ENCODE peak calls at places on chromosome 21, in nine cellular contexts. One of them, this sample, is unnamed.

GRCh38 chr21:39938086-39938611 is 70.9 kb downstream of the PCP4 start:
- DNase-seq in IMR-90: no peak
- DNase-seq in lower lobe of right lung: no peak
- DNase-seq in cardiac muscle cell: no peak
- DNase-seq in thoracic aorta: no peak
- DNase-seq in left ventricle myocardium inferior: no peak
- DNase-seq in PC-3: no peak
- DNase-seq in body of pancreas: peak; percentile 62
- DNase-seq in heart left ventricle: no peak
- DNase-seq in this sample: no peak

GRCh38 chr21:28923439-28923975 is 69.2 kb downstream of the LTN1 start:
- DNase-seq in cardiac muscle cell: no peak
- DNase-seq in left ventricle myocardium inferior: no peak
- DNase-seq in heart left ventricle: no peak
- DNase-seq in IMR-90: no peak
- DNase-seq in lower lobe of right lung: no peak
- DNase-seq in body of pancreas: no peak
- DNase-seq in PC-3: no peak
- DNase-seq in thoracic aorta: no peak
- DNase-seq in this sample: no peak

GRCh38 chr21:28632718-28633408 is 359.8 kb downstream of the LTN1 start:
- DNase-seq in cardiac muscle cell: peak; percentile 36
- DNase-seq in PC-3: peak; percentile 70
- DNase-seq in heart left ventricle: no peak
- DNase-seq in left ventricle myocardium inferior: no peak
- DNase-seq in IMR-90: peak; percentile 83
- DNase-seq in lower lobe of right lung: no peak
- DNase-seq in body of pancreas: no peak
- DNase-seq in thoracic aorta: no peak
- DNase-seq in this sample: no peak

GRCh38 chr21:27408826-27409225 is 441.9 kb upstream of the ADAMTS5 start:
- DNase-seq in IMR-90: no peak
- DNase-seq in lower lobe of right lung: no peak
- DNase-seq in thoracic aorta: no peak
- DNase-seq in heart left ventricle: no peak
- DNase-seq in body of pancreas: no peak
- DNase-seq in cardiac muscle cell: no peak
- DNase-seq in PC-3: no peak
- DNase-seq in left ventricle myocardium inferior: no peak
- DNase-seq in this sample: no peak

GRCh38 chr21:29287383-29287782 is 11.3 kb upstream of the BACH1 start:
- DNase-seq in IMR-90: peak; percentile 52
- DNase-seq in left ventricle myocardium inferior: no peak
- DNase-seq in PC-3: no peak
- DNase-seq in thoracic aorta: no peak
- DNase-seq in body of pancreas: no peak
- DNase-seq in cardiac muscle cell: no peak
- DNase-seq in lower lobe of right lung: no peak
- DNase-seq in heart left ventricle: no peak
- DNase-seq in this sample: no peak

GRCh38 chr21:18070392-18070791 is 174.2 kb upstream of the CHODL start:
- DNase-seq in lower lobe of right lung: no peak
- DNase-seq in cardiac muscle cell: no peak
- DNase-seq in heart left ventricle: no peak
- DNase-seq in body of pancreas: no peak
- DNase-seq in PC-3: no peak
- DNase-seq in thoracic aorta: no peak
- DNase-seq in left ventricle myocardium inferior: no peak
- DNase-seq in IMR-90: no peak
- DNase-seq in this sample: no peak

GRCh38 chr21:25039461-25040380 is 567.6 kb downstream of the MRPL39 start:
- DNase-seq in PC-3: peak; percentile 47
- DNase-seq in heart left ventricle: no peak
- DNase-seq in body of pancreas: no peak
- DNase-seq in IMR-90: peak; percentile 5
- DNase-seq in thoracic aorta: no peak
- DNase-seq in cardiac muscle cell: peak; percentile 27
- DNase-seq in lower lobe of right lung: no peak
- DNase-seq in left ventricle myocardium inferior: no peak
- DNase-seq in this sample: no peak

GRCh38 chr21:17699524-17700189 is 87.0 kb upstream of the BTG3 start:
- DNase-seq in PC-3: no peak
- DNase-seq in thoracic aorta: no peak
- DNase-seq in body of pancreas: no peak
- DNase-seq in left ventricle myocardium inferior: no peak
- DNase-seq in lower lobe of right lung: no peak
- DNase-seq in heart left ventricle: no peak
- DNase-seq in IMR-90: no peak
- DNase-seq in cardiac muscle cell: no peak
- DNase-seq in this sample: no peak

GRCh38 chr21:30463713-30464112 is 16.5 kb downstream of the KRTAP19-1 start:
- DNase-seq in cardiac muscle cell: peak; percentile 32
- DNase-seq in body of pancreas: no peak
- DNase-seq in heart left ventricle: no peak
- DNase-seq in PC-3: peak; percentile 53
- DNase-seq in IMR-90: no peak
- DNase-seq in thoracic aorta: no peak
- DNase-seq in lower lobe of right lung: no peak
- DNase-seq in left ventricle myocardium inferior: no peak
- DNase-seq in this sample: no peak

GRCh38 chr21:29182674-29183073 is 52.2 kb downstream of the MAP3K7CL start:
- DNase-seq in body of pancreas: no peak
- DNase-seq in thoracic aorta: no peak
- DNase-seq in PC-3: no peak
- DNase-seq in IMR-90: peak; percentile 36
- DNase-seq in heart left ventricle: no peak
- DNase-seq in cardiac muscle cell: no peak
- DNase-seq in lower lobe of right lung: no peak
- DNase-seq in left ventricle myocardium inferior: no peak
- DNase-seq in this sample: no peak

GRCh38 chr21:16117851-16118592 is 388.2 kb downstream of the USP25 start:
- DNase-seq in heart left ventricle: no peak
- DNase-seq in thoracic aorta: no peak
- DNase-seq in PC-3: peak; percentile 90
- DNase-seq in IMR-90: peak; percentile 88
- DNase-seq in body of pancreas: no peak
- DNase-seq in cardiac muscle cell: no peak
- DNase-seq in left ventricle myocardium inferior: no peak
- DNase-seq in lower lobe of right lung: no peak
- DNase-seq in this sample: no peak

GRCh38 chr21:44018813-44019567 is 6.9 kb downstream of the TRAPPC10 start:
- DNase-seq in lower lobe of right lung: no peak
- DNase-seq in IMR-90: no peak
- DNase-seq in body of pancreas: no peak
- DNase-seq in left ventricle myocardium inferior: no peak
- DNase-seq in thoracic aorta: no peak
- DNase-seq in heart left ventricle: no peak
- DNase-seq in PC-3: no peak
- DNase-seq in cardiac muscle cell: no peak
- DNase-seq in this sample: no peak

GRCh38 chr21:44019568-44019958 is 7.5 kb downstream of the TRAPPC10 start:
- DNase-seq in PC-3: no peak
- DNase-seq in lower lobe of right lung: no peak
- DNase-seq in cardiac muscle cell: no peak
- DNase-seq in heart left ventricle: no peak
- DNase-seq in left ventricle myocardium inferior: no peak
- DNase-seq in thoracic aorta: no peak
- DNase-seq in body of pancreas: no peak
- DNase-seq in IMR-90: no peak
- DNase-seq in this sample: no peak

GRCh38 chr21:44020551-44020950 is 8.4 kb downstream of the TRAPPC10 start:
- DNase-seq in left ventricle myocardium inferior: no peak
- DNase-seq in IMR-90: no peak
- DNase-seq in lower lobe of right lung: no peak
- DNase-seq in heart left ventricle: no peak
- DNase-seq in body of pancreas: no peak
- DNase-seq in PC-3: no peak
- DNase-seq in thoracic aorta: no peak
- DNase-seq in cardiac muscle cell: no peak
- DNase-seq in this sample: no peak

GRCh38 chr21:44017601-44018000 is 5.5 kb downstream of the TRAPPC10 start:
- DNase-seq in PC-3: no peak
- DNase-seq in thoracic aorta: no peak
- DNase-seq in left ventricle myocardium inferior: no peak
- DNase-seq in IMR-90: no peak
- DNase-seq in body of pancreas: no peak
- DNase-seq in heart left ventricle: no peak
- DNase-seq in cardiac muscle cell: no peak
- DNase-seq in lower lobe of right lung: no peak
- DNase-seq in this sample: no peak

GRCh38 chr21:44018127-44018526 is 6.0 kb downstream of the TRAPPC10 start:
- DNase-seq in heart left ventricle: no peak
- DNase-seq in IMR-90: no peak
- DNase-seq in PC-3: no peak
- DNase-seq in cardiac muscle cell: no peak
- DNase-seq in body of pancreas: no peak
- DNase-seq in lower lobe of right lung: no peak
- DNase-seq in thoracic aorta: no peak
- DNase-seq in left ventricle myocardium inferior: no peak
- DNase-seq in this sample: no peak
- H3K4me1 ChIP-seq in heart left ventricle: peaks cover 34% of the 10 kb centered on the region
- H3K4me1 ChIP-seq in IMR-90: peaks cover 6% of the 10 kb centered on the region
- H3K4me1 ChIP-seq in PC-3: peaks cover 15% of the 10 kb centered on the region
- H3K4me1 ChIP-seq in cardiac muscle cell: peaks cover 17% of the 10 kb centered on the region
- H3K4me1 ChIP-seq in body of pancreas: peaks cover 56% of the 10 kb centered on the region
- H3K4me1 ChIP-seq in lower lobe of right lung: peaks cover 76% of the 10 kb centered on the region
- H3K4me1 ChIP-seq in thoracic aorta: peaks cover 25% of the 10 kb centered on the region
- H3K4me1 ChIP-seq in left ventricle myocardium inferior: peaks cover 91% of the 10 kb centered on the region
- H3K4me1 ChIP-seq in this sample: peaks cover 16% of the 10 kb centered on the region

DNA sequence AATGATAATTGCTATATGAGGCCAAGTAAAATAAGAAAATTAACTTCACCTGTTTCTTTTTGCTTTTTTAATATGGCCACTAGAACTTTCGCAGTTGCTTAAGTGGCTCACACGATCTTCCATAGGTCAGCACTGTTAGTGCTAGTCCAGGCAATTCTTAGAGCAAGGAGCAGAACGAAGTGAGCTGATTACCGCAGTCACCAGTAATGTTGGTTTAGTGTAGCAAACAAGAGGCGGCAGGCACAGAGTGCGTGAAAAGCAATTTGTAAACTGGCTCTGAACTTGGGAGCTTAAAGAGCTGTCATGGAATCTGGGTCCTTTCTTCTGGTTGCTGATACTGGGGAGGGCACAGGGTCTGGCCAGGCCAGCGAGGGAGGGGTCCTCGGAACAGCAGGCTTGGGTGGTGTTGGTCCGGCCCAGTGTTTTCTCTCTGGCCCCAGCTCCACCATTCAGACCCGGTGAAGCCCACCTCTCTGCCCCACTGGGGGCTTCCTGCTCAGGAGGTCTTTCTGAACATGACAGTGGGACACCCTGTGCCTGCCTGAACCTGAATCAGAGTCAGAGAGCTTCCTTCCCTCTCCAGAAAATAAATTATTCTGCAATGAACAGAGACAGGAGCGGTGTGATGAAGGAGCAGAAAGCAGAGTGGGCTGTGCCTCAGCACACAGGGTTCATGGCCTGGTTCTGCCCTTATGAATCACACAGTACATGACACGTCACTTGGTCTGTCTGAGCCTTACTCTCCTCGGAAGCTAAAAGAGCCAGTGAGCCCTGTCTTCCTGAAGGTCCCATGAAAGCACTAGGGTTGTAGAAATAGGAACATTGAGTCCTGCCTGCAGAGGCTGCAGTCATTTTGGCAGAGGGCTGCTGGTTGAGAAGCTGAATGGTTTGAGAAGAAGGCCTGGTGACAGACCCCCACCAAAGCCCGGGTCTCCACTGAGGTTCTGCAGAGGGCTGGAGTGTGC is 11.9 kb downstream of the ETS2 start:
- DNase-seq in body of pancreas: no peak
- DNase-seq in lower lobe of right lung: no peak
- DNase-seq in IMR-90: peak; percentile 79
- DNase-seq in heart left ventricle: no peak
- DNase-seq in thoracic aorta: no peak
- DNase-seq in PC-3: peak; percentile 69
- DNase-seq in left ventricle myocardium inferior: no peak
- DNase-seq in cardiac muscle cell: no peak
- DNase-seq in this sample: no peak
- H3K4me1 ChIP-seq in body of pancreas: no peaks in the 10 kb centered on the region
- H3K4me1 ChIP-seq in lower lobe of right lung: peaks cover 80% of the 10 kb centered on the region
- H3K4me1 ChIP-seq in IMR-90: peaks cover 25% of the 10 kb centered on the region
- H3K4me1 ChIP-seq in heart left ventricle: peaks cover 32% of the 10 kb centered on the region
- H3K4me1 ChIP-seq in thoracic aorta: peaks cover 70% of the 10 kb centered on the region
- H3K4me1 ChIP-seq in PC-3: peaks cover 77% of the 10 kb centered on the region
- H3K4me1 ChIP-seq in left ventricle myocardium inferior: peaks cover 73% of the 10 kb centered on the region
- H3K4me1 ChIP-seq in cardiac muscle cell: no peaks in the 10 kb centered on the region
- H3K4me1 ChIP-seq in this sample: peaks cover 3% of the 10 kb centered on the region

DNA sequence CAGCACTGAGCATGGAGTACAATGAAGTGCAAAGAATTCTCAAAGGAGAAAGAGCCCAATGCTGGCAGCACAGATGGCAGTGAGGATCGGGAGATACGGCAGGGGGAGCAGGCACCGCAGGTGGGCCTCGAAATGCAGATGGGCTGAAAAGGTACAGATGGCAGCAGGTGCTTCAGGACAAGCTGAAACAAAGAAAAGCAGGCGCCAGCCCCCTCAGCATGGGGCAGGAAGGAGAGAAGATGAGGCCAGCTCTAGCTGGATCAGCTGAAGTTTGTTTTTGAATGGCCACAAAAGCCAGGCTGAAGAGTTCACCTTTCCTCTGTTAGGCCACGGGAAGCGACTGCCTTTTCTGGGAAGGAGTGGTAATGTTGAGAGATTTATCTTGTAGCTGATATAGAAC is 7.7 kb downstream of the CFAP298 start:
- DNase-seq in thoracic aorta: no peak
- DNase-seq in cardiac muscle cell: no peak
- DNase-seq in body of pancreas: no peak
- DNase-seq in lower lobe of right lung: no peak
- DNase-seq in IMR-90: no peak
- DNase-seq in PC-3: no peak
- DNase-seq in heart left ventricle: no peak
- DNase-seq in left ventricle myocardium inferior: no peak
- DNase-seq in this sample: no peak
- H3K4me1 ChIP-seq in thoracic aorta: no peaks in the 10 kb centered on the region
- H3K4me1 ChIP-seq in cardiac muscle cell: no peaks in the 10 kb centered on the region
- H3K4me1 ChIP-seq in body of pancreas: no peaks in the 10 kb centered on the region
- H3K4me1 ChIP-seq in lower lobe of right lung: peaks cover 2% of the 10 kb centered on the region
- H3K4me1 ChIP-seq in IMR-90: no peaks in the 10 kb centered on the region
- H3K4me1 ChIP-seq in PC-3: no peaks in the 10 kb centered on the region
- H3K4me1 ChIP-seq in heart left ventricle: no peaks in the 10 kb centered on the region
- H3K4me1 ChIP-seq in left ventricle myocardium inferior: peaks cover under 1% of the 10 kb centered on the region
- H3K4me1 ChIP-seq in this sample: no peaks in the 10 kb centered on the region

DNA sequence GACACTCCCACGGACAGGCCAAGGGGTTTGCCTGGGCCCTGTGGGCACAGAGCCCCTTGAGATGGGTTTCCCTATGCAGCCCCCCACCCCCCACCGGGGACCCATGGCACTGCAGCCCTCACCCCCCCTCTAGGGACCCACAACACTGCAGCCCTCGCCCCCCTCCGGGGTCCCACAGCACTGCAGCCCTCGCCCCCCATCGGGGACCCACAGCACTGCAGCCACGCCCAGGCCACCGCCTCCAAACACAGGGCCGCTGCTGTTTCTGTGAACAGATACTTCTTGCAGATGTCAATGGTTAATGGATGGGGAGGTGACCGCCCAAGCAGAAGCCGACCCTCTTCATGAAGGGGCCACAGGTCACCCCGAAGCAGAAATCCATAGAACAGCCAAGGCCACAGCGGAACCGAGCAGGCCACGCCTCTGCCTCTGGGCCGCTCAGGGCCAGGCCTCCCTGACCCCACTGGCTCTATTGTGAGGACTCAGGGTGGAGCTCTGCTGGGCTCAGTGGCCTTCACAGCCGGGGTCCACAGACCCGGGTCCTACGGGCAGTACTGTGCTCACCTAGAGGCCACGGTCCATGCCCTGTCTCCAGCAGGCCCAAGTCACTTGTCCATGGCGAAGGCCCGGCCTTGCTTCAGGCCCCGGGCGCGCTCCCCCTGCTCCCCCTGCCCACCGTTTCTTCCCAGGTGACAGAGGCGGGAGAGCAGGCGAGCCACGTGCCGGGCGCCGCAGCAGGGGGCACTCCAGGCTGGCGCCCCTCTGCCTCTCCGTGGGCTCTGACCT is 4.1 kb upstream of the POFUT2 start:
- DNase-seq in thoracic aorta: no peak
- DNase-seq in IMR-90: no peak
- DNase-seq in lower lobe of right lung: peak; percentile 50
- DNase-seq in left ventricle myocardium inferior: no peak
- DNase-seq in cardiac muscle cell: no peak
- DNase-seq in heart left ventricle: no peak
- DNase-seq in PC-3: no peak
- DNase-seq in body of pancreas: no peak
- DNase-seq in this sample: no peak
- H3K4me1 ChIP-seq in thoracic aorta: peaks cover 47% of the 10 kb centered on the region
- H3K4me1 ChIP-seq in IMR-90: peaks cover 34% of the 10 kb centered on the region
- H3K4me1 ChIP-seq in lower lobe of right lung: peaks cover 50% of the 10 kb centered on the region
- H3K4me1 ChIP-seq in left ventricle myocardium inferior: peaks cover 59% of the 10 kb centered on the region
- H3K4me1 ChIP-seq in cardiac muscle cell: peaks cover 38% of the 10 kb centered on the region
- H3K4me1 ChIP-seq in heart left ventricle: peaks cover 44% of the 10 kb centered on the region
- H3K4me1 ChIP-seq in PC-3: peaks cover 54% of the 10 kb centered on the region
- H3K4me1 ChIP-seq in body of pancreas: peaks cover 53% of the 10 kb centered on the region
- H3K4me1 ChIP-seq in this sample: peaks cover 75% of the 10 kb centered on the region